ENCODE peak calls at places on chromosome 17, in eight cellular contexts. A is activated T-cell treated with anti-CD3 and anti-CD28 coated beads, Interleukin-2, amount 50 U/mL, for 72 hours; G is activated CD8-positive, alpha-beta T cell treated with anti-CD3 and anti-CD28 coated beads for 36 hours; U is stomach; V is stimulated activated CD8-positive, alpha-beta memory T cell treated with anti-CD3 and anti-CD28 coated beads, Interleukin-7, amount 100 ng/mL, for 48 hours; Y is heart right ventricle; S is AG04449; X is NCI-H460. R is an unnamed sample.

GRCh38 chr17:42087736-42088705 is 10.3 kb downstream of the ZNF385C start:
- DNase-seq in X (no peak), S (no peak), A (no peak), Y (no peak), V (no peak), G (no peak), U (no peak), R (no peak)

GRCh38 chr17:82238562-82239201 is 9.8 kb downstream of the SLC16A3 start:
- DNase-seq in S (peak), G (peak), V (no peak), X (peak), U (peak), A (peak), Y (peak), R (peak)

GRCh38 chr17:50060951-50061712 is 5.2 kb downstream of the ITGA3 start:
- DNase-seq in X (no peak), U (peak), S (no peak), A (no peak), V (no peak), Y (peak), G (no peak), R (peak)

GRCh38 chr17:14061666-14062560 is 7.4 kb upstream of the COX10 start:
- DNase-seq in V (no peak), X (no peak), S (peak), A (no peak), Y (no peak), U (no peak), G (no peak), R (peak)

GRCh38 chr17:28646039-28646754 is 1.2 kb upstream of the BLTP2 start:
- DNase-seq in S (no peak), X (peak), A (no peak), V (no peak), U (no peak), G (no peak), Y (no peak), R (no peak)

GRCh38 chr17:47975815-47976190 is 4.9 kb downstream of the CDK5RAP3 start:
- DNase-seq in X (no peak), V (no peak), A (no peak), G (no peak), S (no peak), Y (no peak), U (no peak), R (no peak)

GRCh38 chr17:45675012-45675411 is 109.1 kb upstream of the CRHR1 start:
- DNase-seq in A (no peak), G (no peak), U (no peak), V (no peak), Y (no peak), X (no peak), S (no peak), R (no peak)

GRCh38 chr17:59746849-59747445 is 39.5 kb downstream of the VMP1 start:
- DNase-seq in Y (no peak), S (no peak), U (no peak), X (peak), A (no peak), G (no peak), V (no peak), R (no peak)

GRCh38 chr17:59538195-59538909 is 27.1 kb upstream of the DHX40 start:
- DNase-seq in X (no peak), U (no peak), V (no peak), S (no peak), G (no peak), A (no peak), Y (no peak), R (no peak)

GRCh38 chr17:6823011-6823442 is 8.5 kb downstream of the TEKT1 start:
- DNase-seq in X (no peak), V (no peak), U (no peak), S (no peak), A (no peak), G (no peak), Y (no peak), R (no peak)

GRCh38 chr17:40371261-40371929 is 6.9 kb upstream of the GJD3 start:
- DNase-seq in U (no peak), S (no peak), V (no peak), A (no peak), X (peak), Y (no peak), G (peak), R (no peak)

R was measured in prostate gland.